ENCODE peak calls at places on chromosomes 1 and 21, in four cellular contexts. P, U, Z and D are unnamed samples.

GRCh38 chr1:168084396-168085231 is 52.1 kb downstream of the GPR161 start:
- DNase-seq in P (peak; percentile 67), U (no peak), Z (peak; percentile 25), D (no peak)

GRCh38 chr1:189752461-189752860 is 725.2 kb downstream of the BRINP3 start:
- DNase-seq in P (no peak), U (no peak), Z (no peak), D (no peak)

GRCh38 chr1:209831615-209832014 is 3.8 kb downstream of the UTP25 start:
- DNase-seq in P (no peak), U (no peak), Z (peak; percentile 59), D (no peak)

GRCh38 chr1:55869050-55869449 is 653.9 kb upstream of the USP24 start:
- DNase-seq in P (no peak), U (no peak), Z (peak; percentile 44), D (no peak)

GRCh38 chr1:99268021-99268420 is 3.7 kb downstream of the PLPPR4 start:
- DNase-seq in P (no peak), U (no peak), Z (no peak), D (no peak)

GRCh38 chr1:8858888-8859706 is 19.4 kb downstream of the ENO1 start:
- DNase-seq in P (peak; percentile 72), U (no peak), Z (peak; percentile 51), D (no peak)

GRCh38 chr1:110212165-110213142 is 2.3 kb downstream of the KCNC4 start:
- DNase-seq in P (no peak), U (no peak), Z (no peak), D (no peak)

GRCh38 chr21:44047996-44048560 is 36.0 kb downstream of the TRAPPC10 start:
- DNase-seq in P (no peak), U (no peak), Z (no peak), D (no peak)

GRCh38 chr1:248855580-248855979 is 3.3 kb downstream of the ZNF692 start:
- DNase-seq in P (no peak), U (no peak), Z (no peak), D (no peak)